ENCODE peak calls at places on chromosomes 16 and 17, in six cellular contexts. X is BJ, Y is transverse colon, W is Calu3, F is ascending aorta, C is HCT116. S is an unnamed sample.

GRCh38 chr16:86578499-86579267 is at the start of gene FOXL1:
- DNase-seq in C (no peak), Y (no peak), F (no peak), W (peak), X (no peak), S (peak)

GRCh38 chr16:19162085-19162484 is 6.0 kb upstream of the SYT17 start:
- DNase-seq in Y (no peak), C (no peak), W (no peak), X (no peak), F (no peak), S (no peak)

GRCh38 chr17:61689610-61690180 is 98.7 kb upstream of the NACA2 start:
- DNase-seq in W (no peak), C (no peak), F (no peak), Y (no peak), X (no peak), S (no peak)

GRCh38 chr17:66673668-66674276 is 161.1 kb upstream of the CACNG5 start:
- DNase-seq in F (no peak), Y (peak), W (peak), C (peak), X (no peak), S (peak)

GRCh38 chr17:7703584-7704574 is 1.1 kb upstream of the EFNB3 start:
- DNase-seq in X (no peak), Y (no peak), C (no peak), F (no peak), W (no peak), S (peak)

GRCh38 chr16:1407749-1408148 is 6.8 kb downstream of the UNKL start:
- DNase-seq in W (no peak), X (no peak), C (no peak), Y (no peak), F (no peak), S (no peak)

GRCh38 chr17:7292729-7293128 is 1.7 kb downstream of the YBX2 start:
- DNase-seq in W (no peak), X (no peak), C (no peak), Y (no peak), F (no peak), S (no peak)

GRCh38 chr17:55301521-55302406 is 37.0 kb downstream of the HLF start:
- DNase-seq in Y (no peak), X (no peak), F (no peak), W (no peak), C (no peak), S (no peak)

GRCh38 chr17:47220531-47220999 is 11.4 kb downstream of the MYL4 start:
- DNase-seq in X (no peak), Y (no peak), F (no peak), W (no peak), C (no peak), S (no peak)

GRCh38 chr17:4004517-4005295 is 40.5 kb upstream of the ATP2A3 start:
- DNase-seq in W (peak), Y (peak), X (no peak), F (no peak), C (peak), S (peak)

GRCh38 chr17:79085154-79085920 is 10.7 kb downstream of the ENGASE start:
- DNase-seq in Y (no peak), X (no peak), F (no peak), C (no peak), W (no peak), S (no peak)

GRCh38 chr17:33234233-33234632 is 58.9 kb downstream of the ASIC2 start:
- DNase-seq in Y (no peak), C (no peak), X (no peak), W (no peak), F (no peak), S (no peak)

GRCh38 chr16:66618588-66618987 is 14.1 kb downstream of the CMTM3 start:
- DNase-seq in Y (no peak), C (peak), F (no peak), W (no peak), X (peak), S (no peak)

GRCh38 chr16:66952430-66953139 is 8.5 kb upstream of the CES3 start:
- DNase-seq in X (no peak), F (no peak), W (no peak), Y (no peak), C (no peak), S (no peak)

GRCh38 chr17:4969551-4970231 is 2.1 kb upstream of the SPAG7 start:
- DNase-seq in Y (no peak), X (no peak), F (no peak), C (no peak), W (no peak), S (no peak)

GRCh38 chr17:42548070-42548837 is 4.5 kb upstream of the HSD17B1 start:
- DNase-seq in C (no peak), Y (peak), W (peak), X (no peak), F (no peak), S (peak)

GRCh38 chr17:43027091-43028032 is 2.3 kb downstream of the RND2 start:
- DNase-seq in F (no peak), C (no peak), X (no peak), Y (no peak), W (no peak), S (no peak)

GRCh38 chr16:4266372-4266771 is 6.5 kb downstream of the TFAP4 start:
- DNase-seq in X (no peak), W (no peak), Y (no peak), C (peak), F (no peak), S (no peak)

GRCh38 chr17:37488009-37488604 is 1.6 kb upstream of the DUSP14 start:
- DNase-seq in C (peak), W (peak), F (no peak), X (peak), Y (no peak), S (no peak)

GRCh38 chr17:1647802-1648581 is 1.7 kb downstream of the RILP start:
- DNase-seq in C (peak), Y (peak), F (no peak), X (no peak), W (no peak), S (no peak)

GRCh38 chr16:26649646-26650045 is 417.1 kb upstream of the C16orf82 start:
- DNase-seq in C (no peak), F (no peak), W (no peak), Y (no peak), X (no peak), S (no peak)

GRCh38 chr16:25045696-25046381 is 30.7 kb upstream of the ARHGAP17 start:
- DNase-seq in W (no peak), C (no peak), F (no peak), Y (no peak), X (peak), S (no peak)

GRCh38 chr16:52050418-52050817 is 496.5 kb downstream of the TOX3 start:
- DNase-seq in X (no peak), Y (no peak), F (no peak), W (peak), C (no peak), S (no peak)

GRCh38 chr16:11792404-11793260 is 4.4 kb downstream of the ZC3H7A start:
- DNase-seq in X (no peak), W (no peak), Y (peak), C (no peak), F (no peak), S (no peak)

GRCh38 chr17:37488607-37489196 is 989 bp upstream of the DUSP14 start:
- DNase-seq in F (peak), Y (peak), W (peak), X (peak), C (peak), S (peak)

GRCh38 chr17:82865274-82865673 is 25.5 kb upstream of the ZNF750 start:
- DNase-seq in C (no peak), W (no peak), X (no peak), Y (no peak), F (no peak), S (no peak)

GRCh38 chr17:37107406-37108083 is 158.8 kb downstream of the AATF start:
- DNase-seq in Y (no peak), W (no peak), C (no peak), X (no peak), F (no peak), S (no peak)

GRCh38 chr17:58328195-58329034 is at the start of gene TSPOAP1:
- DNase-seq in X (no peak), W (no peak), F (no peak), Y (peak), C (no peak), S (peak)
- TF ChIP-seq CTCF in X (no peak), W (no peak), F (no peak), Y (no peak), C (no peak), S (no peak)

GRCh38 chr16:63363738-63364137 is 1327.5 kb upstream of the CDH8 start:
- DNase-seq in W (no peak), F (no peak), Y (no peak), X (no peak), C (no peak), S (no peak)

GRCh38 chr16:63365665-63366064 is 1329.4 kb upstream of the CDH8 start:
- DNase-seq in W (no peak), C (no peak), F (no peak), X (no peak), Y (no peak), S (no peak)

GRCh38 chr16:63361032-63361624 is 1324.9 kb upstream of the CDH8 start:
- DNase-seq in Y (no peak), C (peak), W (peak), F (no peak), X (no peak), S (peak)
- TF ChIP-seq CTCF in Y (peak), C (peak), W (peak), F (peak), X (peak), S (peak)

GRCh38 chr16:82580293-82580900 is 46.4 kb upstream of the CDH13 start:
- DNase-seq in X (no peak), C (peak), W (peak), F (no peak), Y (no peak), S (no peak)
- TF ChIP-seq CTCF in X (peak), C (peak), W (no peak), F (peak), Y (no peak), S (no peak)

DNA sequence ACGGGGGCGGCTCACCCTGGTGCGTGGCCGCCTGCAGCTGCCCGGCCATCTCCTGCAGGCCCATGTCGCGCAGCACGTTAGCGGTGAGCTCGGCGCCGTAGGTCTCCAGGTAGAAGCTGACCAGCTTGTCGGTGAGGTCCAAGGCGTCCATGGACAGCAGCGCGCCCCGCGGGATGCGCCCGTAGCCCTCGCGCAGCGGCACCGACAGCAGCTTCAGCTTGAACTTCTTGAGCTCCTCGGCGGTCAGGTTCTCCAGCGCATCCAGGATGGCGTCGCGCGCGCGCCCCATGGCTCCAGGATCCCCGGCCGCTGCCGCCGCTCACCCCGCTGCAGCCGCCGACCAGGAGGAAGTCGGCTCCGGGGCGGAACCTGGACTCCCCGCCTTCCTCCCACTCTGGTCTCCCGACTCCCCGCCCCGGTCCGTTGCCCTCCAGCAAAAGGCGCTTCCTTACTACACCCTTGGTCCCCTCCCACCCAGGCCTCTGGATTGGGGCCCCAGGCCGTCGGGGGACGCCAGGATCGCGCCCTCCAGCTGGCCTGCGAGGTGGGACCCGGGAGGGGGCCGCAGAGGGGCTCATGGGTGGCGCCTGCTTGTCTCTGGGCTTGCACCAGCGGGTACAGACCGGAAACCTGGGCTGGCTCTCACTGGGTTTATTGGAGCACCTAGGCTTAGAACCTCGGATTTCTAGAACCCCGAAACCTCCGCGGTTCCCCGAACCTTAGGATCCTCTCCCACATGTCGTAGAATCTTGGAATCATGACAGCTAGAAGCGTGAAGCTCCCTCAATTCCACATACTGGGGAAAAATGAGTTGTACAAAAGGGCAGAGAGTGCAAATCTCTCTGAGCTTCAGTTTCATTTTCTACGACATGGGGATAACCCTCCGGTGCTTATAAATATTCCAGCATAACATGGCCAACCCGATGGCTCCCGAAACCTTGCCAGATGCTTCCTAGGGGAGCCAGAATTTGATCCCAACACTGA is at the start of gene PYCARD:
- DNase-seq in X (no peak), C (no peak), Y (peak), W (peak), F (no peak), S (peak)
- TF ChIP-seq CTCF in X (no peak), C (no peak), Y (no peak), W (no peak), F (no peak), S (no peak)

DNA sequence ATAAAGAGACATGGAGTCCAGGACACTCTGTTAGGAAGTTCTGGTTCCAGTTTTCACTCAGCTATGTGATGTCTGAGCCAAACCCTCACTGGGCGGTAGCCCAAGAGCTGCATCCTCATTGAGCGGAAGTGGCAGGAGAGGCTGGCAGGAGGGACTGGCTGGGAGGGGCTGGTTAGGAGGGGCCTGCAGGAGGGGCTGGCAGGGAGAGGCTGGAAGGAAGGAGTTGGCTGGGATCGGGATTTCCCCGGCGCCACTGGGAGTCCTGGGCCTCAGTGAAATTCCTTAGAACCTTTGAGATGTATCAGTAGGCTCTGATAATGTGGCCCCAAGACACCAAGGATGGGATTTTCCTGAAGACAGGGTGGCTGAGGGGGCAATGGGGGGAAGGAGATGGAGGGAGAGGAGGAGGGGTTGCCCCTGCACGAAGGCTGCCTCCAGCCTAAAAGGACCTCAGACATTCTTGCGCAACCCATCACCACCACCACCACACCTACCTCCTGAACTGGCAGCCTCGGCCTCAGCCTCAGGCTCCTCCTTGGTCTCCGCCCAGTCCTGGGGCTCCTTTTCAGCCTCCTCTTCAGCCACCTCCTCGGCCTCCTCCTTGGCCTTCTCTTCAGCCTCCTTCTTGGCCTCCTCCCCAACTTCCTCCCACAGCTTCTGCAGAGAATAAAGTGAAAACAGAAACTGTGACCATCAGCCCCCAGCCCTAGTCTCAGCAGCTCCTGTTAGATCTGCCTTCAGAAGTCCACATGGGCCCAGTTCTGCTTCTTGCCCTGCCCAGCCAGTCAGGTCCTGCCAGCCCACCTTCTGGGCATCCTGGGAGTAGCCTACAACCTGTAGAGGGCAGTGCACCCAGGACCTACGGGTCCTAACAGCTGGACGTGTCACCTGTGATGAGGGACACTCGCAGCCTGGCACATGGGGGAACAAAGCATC is 31.7 kb downstream of the CNGB1 start:
- DNase-seq in Y (peak), C (peak), F (no peak), X (peak), W (peak), S (no peak)
- TF ChIP-seq CTCF in Y (no peak), C (peak), F (no peak), X (peak), W (no peak), S (no peak)

GRCh38 chr17:64289652-64290051 is 26.6 kb upstream of the TEX2 start:
- DNase-seq in X (no peak), F (no peak), Y (no peak), W (no peak), C (no peak), S (no peak)

GRCh38 chr17:64296246-64296645 is 33.2 kb upstream of the TEX2 start:
- DNase-seq in F (no peak), X (no peak), W (no peak), C (no peak), Y (no peak), S (no peak)

GRCh38 chr17:64295146-64295545 is 32.1 kb upstream of the TEX2 start:
- DNase-seq in Y (no peak), X (no peak), F (no peak), W (no peak), C (no peak), S (no peak)

DNA sequence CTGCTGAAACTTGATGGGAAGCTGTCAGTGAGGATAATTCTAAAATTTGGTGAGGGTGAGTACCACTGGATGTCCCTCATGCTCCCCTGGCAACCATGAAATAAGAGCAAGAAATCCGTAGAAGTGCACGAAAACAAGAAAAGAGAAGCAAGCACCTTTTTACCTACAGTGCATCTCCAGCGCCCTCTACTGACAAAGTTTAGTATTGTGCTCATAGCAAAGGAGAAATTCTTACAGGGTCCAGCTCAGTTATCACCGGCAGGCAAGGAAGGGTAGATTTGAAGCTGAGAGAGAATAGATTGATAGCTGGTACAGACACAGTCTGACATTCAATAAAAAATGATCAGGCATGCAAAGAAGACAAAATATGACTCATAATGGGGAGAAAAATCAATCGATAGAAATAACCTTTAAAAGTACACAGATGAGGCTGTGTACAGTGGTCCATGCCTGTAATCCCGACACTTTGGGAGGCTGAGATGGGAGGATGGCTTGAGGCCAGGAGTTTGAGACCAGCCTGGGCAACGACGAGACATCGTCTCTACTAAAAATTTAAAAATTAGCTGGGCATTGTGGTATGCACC is 28.3 kb upstream of the TEX2 start:
- DNase-seq in C (no peak), Y (no peak), F (no peak), X (no peak), W (peak), S (no peak)
- TF ChIP-seq CTCF in C (peak), Y (no peak), F (no peak), X (no peak), W (no peak), S (no peak)

GRCh38 chr17:45889579-45889978 is 4.8 kb upstream of the MAPT start:
- DNase-seq in C (peak), F (no peak), Y (no peak), X (no peak), W (peak), S (peak)
- TF ChIP-seq CTCF in C (peak), F (no peak), Y (no peak), X (no peak), W (no peak), S (no peak)

DNA sequence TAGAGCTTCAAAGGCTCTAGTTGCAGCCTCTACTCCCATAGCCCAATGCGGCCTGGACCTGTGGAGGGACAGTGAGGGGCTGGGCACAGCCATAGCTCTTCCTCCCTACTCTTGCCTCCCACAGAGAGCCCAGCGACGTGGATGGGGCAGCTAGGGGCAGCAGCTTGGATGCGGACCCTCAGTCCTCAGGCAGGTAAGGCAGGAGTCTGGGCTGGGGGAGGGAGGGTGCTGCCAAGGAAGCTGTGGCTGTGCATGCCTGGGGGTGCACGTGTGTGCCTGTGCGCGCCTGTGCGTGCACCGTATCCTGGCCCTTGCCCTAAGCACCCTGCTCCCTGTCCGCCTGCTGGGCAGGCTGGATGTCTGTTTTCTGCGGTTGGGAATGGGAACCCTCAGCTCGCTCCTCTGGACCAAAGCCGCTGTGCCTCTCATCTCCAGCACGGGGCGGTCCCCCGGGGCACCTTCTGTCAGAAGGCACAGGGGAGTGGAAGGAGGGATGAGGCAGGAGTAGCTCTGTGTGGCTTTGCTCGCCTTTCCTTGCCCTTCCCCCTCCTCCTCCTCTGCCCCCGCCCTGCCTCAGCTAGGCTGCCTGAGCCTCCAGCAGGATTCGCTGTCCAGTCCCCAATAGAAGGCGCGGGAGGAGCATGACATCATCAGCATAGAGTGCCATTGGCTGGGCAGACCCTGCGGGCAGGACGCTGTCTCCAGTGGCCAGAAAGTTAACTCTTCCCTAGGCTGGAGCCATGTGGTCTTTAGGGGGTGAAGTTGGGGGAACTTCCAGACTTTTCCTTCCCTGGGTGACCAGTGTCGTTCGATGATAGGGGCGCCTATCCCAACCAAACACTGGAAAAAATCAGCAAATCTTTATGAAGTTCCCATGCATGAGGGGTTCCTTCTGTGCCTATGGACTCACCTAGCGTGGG is 797 bp downstream of the PRCD start:
- DNase-seq in Y (peak), F (peak), C (peak), X (peak), W (peak), S (peak)
- TF ChIP-seq CTCF in Y (no peak), F (no peak), C (peak), X (no peak), W (peak), S (peak)